ENCODE peak calls at places on chromosomes 6 and 20, in five cellular contexts. N, J, S, Y and M are unnamed samples.

GRCh38 chr6:3797231-3798200 is 46.0 kb upstream of the PXDC1 start:
- DNase-seq in N (peak), J (no peak), S (no peak), Y (no peak), M (no peak)

GRCh38 chr6:170295519-170296422 is 4.9 kb upstream of the DLL1 start:
- DNase-seq in N (no peak), J (peak), S (peak), Y (peak), M (peak)

GRCh38 chr6:105484238-105485161 is 81.6 kb upstream of the PREP start:
- DNase-seq in N (no peak), J (no peak), S (no peak), Y (no peak), M (no peak)

GRCh38 chr6:98636941-98637340 is 197.4 kb upstream of the POU3F2 start:
- DNase-seq in N (no peak), J (no peak), S (no peak), Y (no peak), M (no peak)

GRCh38 chr20:26216025-26216424 is 519.4 kb upstream of the ZNF337 start:
- DNase-seq in N (no peak), J (no peak), S (no peak), Y (no peak), M (no peak)

GRCh38 chr20:37898301-37899104 is 4.4 kb upstream of the VSTM2L start:
- DNase-seq in N (no peak), J (no peak), S (no peak), Y (no peak), M (no peak)

GRCh38 chr6:38337819-38338465 is 301.8 kb downstream of the BTBD9 start:
- DNase-seq in N (peak), J (no peak), S (no peak), Y (no peak), M (no peak)

GRCh38 chr6:10202111-10202510 is 212.8 kb downstream of the TFAP2A start:
- DNase-seq in N (no peak), J (no peak), S (no peak), Y (no peak), M (no peak)

GRCh38 chr6:138007014-138007472 is 100.2 kb downstream of the PERP start:
- DNase-seq in N (no peak), J (no peak), S (no peak), Y (peak), M (peak)

GRCh38 chr6:82246370-82246769 is 1.2 kb downstream of the IBTK start:
- DNase-seq in N (no peak), J (no peak), S (no peak), Y (no peak), M (peak)
- H3K4me3 ChIP-seq in N (peak), J (peak), S (peak), Y (peak), M (no peak)

DNA sequence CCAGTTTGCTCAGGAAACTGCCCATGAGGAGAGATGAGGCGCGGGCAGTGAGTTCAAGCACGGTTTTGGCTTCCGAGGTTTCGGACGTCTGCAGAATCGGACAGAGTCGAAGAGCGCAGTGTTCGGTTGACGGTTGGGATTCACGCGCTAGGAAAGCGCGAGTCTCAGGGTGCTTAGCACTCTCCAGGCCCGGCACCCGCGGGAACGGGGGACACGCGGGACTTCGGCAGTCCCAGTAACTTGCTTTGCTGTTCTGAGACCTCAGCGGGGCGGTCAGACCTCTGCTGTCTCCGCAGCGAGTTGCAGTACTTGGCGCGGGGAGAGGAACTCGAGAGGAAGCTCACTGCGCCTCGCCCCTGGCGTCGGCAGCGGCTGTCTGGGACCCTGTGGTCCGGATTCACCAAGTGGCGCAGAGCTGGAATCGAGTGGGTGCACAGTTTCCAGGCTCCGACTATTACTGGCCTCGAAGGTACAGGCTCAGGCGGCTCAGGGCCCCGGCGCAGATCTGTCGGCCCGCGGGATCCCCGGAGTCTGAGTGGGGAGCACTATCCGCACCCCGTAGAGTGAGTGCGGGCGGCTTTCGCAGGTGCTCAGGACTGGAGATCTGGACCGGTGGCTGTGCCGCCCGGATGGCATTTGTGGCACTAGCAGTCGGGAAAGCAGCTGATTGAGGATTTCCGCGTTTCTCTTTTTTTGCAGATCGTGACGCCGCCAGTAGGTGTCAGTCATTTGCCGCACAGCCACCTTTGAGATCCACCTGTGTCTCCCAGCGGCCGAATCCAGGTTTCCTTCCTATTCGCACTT is at the start of gene POM121L2:
- DNase-seq in N (no peak), J (peak), S (peak), Y (peak), M (peak)
- H3K4me3 ChIP-seq in N (peak), J (peak), S (peak), Y (peak), M (no peak)

GRCh38 chr20:64037498-64038213 is 1.7 kb downstream of the C20orf204 start:
- DNase-seq in N (no peak), J (no peak), S (no peak), Y (no peak), M (no peak)
- H3K4me3 ChIP-seq in N (no peak), J (no peak), S (peak), Y (peak), M (no peak)

GRCh38 chr20:54067606-54068174 is 2.7 kb downstream of the BCAS1 start:
- DNase-seq in N (no peak), J (peak), S (no peak), Y (peak), M (peak)

GRCh38 chr20:54070187-54070987 is at the start of gene BCAS1:
- DNase-seq in N (no peak), J (no peak), S (no peak), Y (peak), M (peak)

GRCh38 chr20:54068966-54069365 is 1.4 kb downstream of the BCAS1 start:
- DNase-seq in N (no peak), J (no peak), S (no peak), Y (no peak), M (peak)

GRCh38 chr20:54068495-54068894 is 1.9 kb downstream of the BCAS1 start:
- DNase-seq in N (no peak), J (no peak), S (no peak), Y (peak), M (no peak)

DNA sequence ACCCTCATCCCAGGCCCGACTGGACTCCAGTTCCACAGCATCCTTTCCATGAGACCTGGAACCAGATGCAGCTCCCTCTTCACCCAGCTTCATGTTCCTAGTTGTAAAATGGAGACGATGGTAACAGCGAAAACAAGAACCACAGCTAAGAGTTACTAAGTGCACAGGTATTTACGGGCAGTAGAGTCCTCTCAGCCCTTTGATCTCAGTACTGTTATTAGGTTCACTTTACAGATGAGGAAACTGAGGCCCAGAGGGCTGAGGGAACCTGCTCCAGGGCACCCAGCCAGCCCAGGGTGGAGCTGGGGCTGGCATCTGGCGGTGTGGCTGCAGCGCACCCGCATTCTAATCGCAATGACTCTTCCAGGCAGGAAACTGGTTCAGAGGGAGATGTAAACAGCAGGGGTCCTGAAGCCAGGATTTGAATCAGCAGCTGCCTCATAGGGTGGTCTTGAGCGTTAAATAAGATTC is 858 bp downstream of the BCAS1 start:
- DNase-seq in N (no peak), J (no peak), S (no peak), Y (peak), M (no peak)
- H3K4me3 ChIP-seq in N (no peak), J (no peak), S (no peak), Y (peak), M (peak)

GRCh38 chr6:166586424-166587156 is at the start of gene RAMACL:
- DNase-seq in N (no peak), J (no peak), S (no peak), Y (peak), M (no peak)

GRCh38 chr6:166589786-166590574 is 3.5 kb upstream of the RAMACL start:
- DNase-seq in N (no peak), J (no peak), S (no peak), Y (no peak), M (no peak)

GRCh38 chr6:166589334-166589731 is 2.9 kb upstream of the RAMACL start:
- DNase-seq in N (no peak), J (no peak), S (no peak), Y (no peak), M (no peak)

GRCh38 chr6:166588691-166589333 is 2.3 kb upstream of the RAMACL start:
- DNase-seq in N (peak), J (no peak), S (no peak), Y (peak), M (no peak)

GRCh38 chr6:166587631-166588413 is 1.3 kb upstream of the RAMACL start:
- DNase-seq in N (no peak), J (no peak), S (no peak), Y (no peak), M (no peak)
- H3K4me3 ChIP-seq in N (no peak), J (no peak), S (no peak), Y (no peak), M (no peak)

GRCh38 chr6:24517659-24518538 is 23.1 kb downstream of the ALDH5A1 start:
- DNase-seq in N (no peak), J (no peak), S (no peak), Y (no peak), M (no peak)
- H3K4me3 ChIP-seq in N (no peak), J (no peak), S (no peak), Y (no peak), M (no peak)

DNA sequence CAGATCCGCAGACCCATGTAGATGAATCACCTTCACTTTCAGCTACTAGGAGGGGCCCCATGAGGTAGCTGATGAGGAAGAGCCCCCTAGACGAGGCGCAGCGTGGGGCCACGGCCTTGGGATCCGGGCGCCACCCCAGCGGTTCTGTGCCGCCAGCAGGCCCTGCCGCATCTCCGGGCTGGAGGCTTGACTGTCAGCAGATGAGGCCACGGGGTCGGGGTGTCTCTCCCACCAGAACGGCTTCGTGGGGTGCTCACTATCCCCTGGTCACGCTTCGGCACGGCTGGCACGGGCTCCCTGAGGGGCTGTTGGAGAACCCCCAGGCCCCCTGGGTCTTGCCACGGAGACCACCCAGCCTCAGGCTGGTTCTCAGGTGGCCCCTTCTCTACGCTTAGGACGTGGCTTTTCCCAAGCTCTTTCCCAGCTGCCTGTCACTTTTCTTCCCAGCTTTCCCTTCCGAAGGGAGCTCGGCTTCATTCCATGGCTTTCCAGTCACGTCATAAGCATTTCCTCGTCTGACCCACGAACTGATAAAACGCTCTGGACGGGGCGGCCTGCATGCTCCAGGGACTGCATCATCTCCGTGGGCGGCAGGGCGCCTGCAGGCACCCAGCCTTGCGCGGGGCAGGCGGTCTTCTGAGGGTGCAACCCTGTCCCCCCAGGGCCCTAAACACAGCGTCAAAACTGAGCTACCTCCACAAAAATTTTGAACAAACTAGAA is 85.9 kb downstream of the THBS2 start:
- DNase-seq in N (peak), J (no peak), S (peak), Y (no peak), M (no peak)
- H3K4me3 ChIP-seq in N (no peak), J (no peak), S (no peak), Y (no peak), M (no peak)

GRCh38 chr20:36017034-36017951 is 48.9 kb downstream of the CNBD2 start:
- DNase-seq in N (peak), J (no peak), S (no peak), Y (no peak), M (peak)
- H3K4me3 ChIP-seq in N (no peak), J (no peak), S (no peak), Y (no peak), M (no peak)